ENCODE peak calls at places on chromosomes 7 and 10, in ten cellular contexts. U is coronary artery; F is cardiac muscle cell; W is gastrocnemius medialis; V is body of pancreas; X is AG10803; L is pancreas; M is activated CD8-positive, alpha-beta T cell treated with anti-CD3 and anti-CD28 coated beads for 36 hours; E is lower leg skin; S is neural crest cell. Q is an unnamed sample.

GRCh38 chr7:94391716-94392390 is 2.8 kb upstream of the COL1A2 start:
- DNase-seq in L (no peak), U (no peak), E (no peak), S (no peak), V (peak), M (peak), X (peak), F (peak), W (no peak), Q (no peak)

GRCh38 chr10:131402771-131403723 is 91.5 kb upstream of the TCERG1L start:
- DNase-seq in L (no peak), X (no peak), V (no peak), F (no peak), S (no peak), E (no peak), M (no peak), U (no peak), W (no peak), Q (no peak)

GRCh38 chr10:26242752-26243151 is 26.2 kb downstream of the GAD2 start:
- DNase-seq in L (no peak), F (no peak), W (no peak), S (no peak), V (no peak), M (no peak), X (no peak), E (no peak), U (no peak), Q (no peak)

GRCh38 chr10:51314079-51314835 is 240.0 kb downstream of the PRKG1 start:
- DNase-seq in M (no peak), F (no peak), V (no peak), L (no peak), U (no peak), E (no peak), X (peak), W (no peak), S (no peak), Q (no peak)

GRCh38 chr10:133481086-133481643 is 27.4 kb downstream of the SCART1 start:
- DNase-seq in V (no peak), F (no peak), L (no peak), W (no peak), U (no peak), E (no peak), S (no peak), X (no peak), M (no peak), Q (no peak)

GRCh38 chr7:32869716-32870115 is 21.8 kb downstream of the KBTBD2 start:
- DNase-seq in E (no peak), X (no peak), F (no peak), M (no peak), S (no peak), L (no peak), W (no peak), V (no peak), U (no peak), Q (no peak)

GRCh38 chr7:70710651-70711050 is 421.3 kb upstream of the GALNT17 start:
- DNase-seq in L (no peak), S (no peak), F (no peak), V (no peak), W (no peak), E (no peak), X (no peak), M (no peak), U (no peak), Q (no peak)

GRCh38 chr7:98719396-98719795 is 102.3 kb downstream of the NPTX2 start:
- DNase-seq in V (no peak), L (no peak), F (no peak), U (no peak), S (no peak), M (no peak), E (no peak), W (no peak), X (no peak), Q (no peak)

GRCh38 chr7:106870983-106871410 is 5.9 kb downstream of the PIK3CG start:
- DNase-seq in F (peak), L (no peak), V (no peak), S (no peak), W (no peak), E (no peak), X (peak), M (no peak), U (no peak), Q (no peak)

GRCh38 chr10:109678857-109679256 is 244.5 kb downstream of the XPNPEP1 start:
- DNase-seq in M (no peak), S (no peak), V (no peak), W (no peak), E (no peak), L (no peak), X (no peak), F (no peak), U (no peak), Q (no peak)

GRCh38 chr10:113131611-113132330 is 181.7 kb downstream of the TCF7L2 start:
- DNase-seq in L (no peak), X (peak), V (no peak), E (no peak), U (no peak), F (peak), W (peak), M (no peak), S (no peak), Q (no peak)

GRCh38 chr7:152574892-152575511 is 100.9 kb downstream of the XRCC2 start:
- DNase-seq in W (no peak), F (no peak), M (no peak), S (no peak), E (no peak), X (no peak), L (no peak), U (no peak), V (no peak), Q (no peak)

GRCh38 chr10:103449208-103450144 is 2.7 kb downstream of the CALHM2 start:
- DNase-seq in X (no peak), L (peak), E (no peak), U (no peak), M (no peak), F (no peak), W (no peak), V (no peak), S (no peak), Q (no peak)

GRCh38 chr10:79073784-79074432 is 5.1 kb downstream of the ZMIZ1 start:
- DNase-seq in U (no peak), W (no peak), L (peak), F (peak), X (peak), E (no peak), M (no peak), V (peak), S (no peak), Q (no peak)

GRCh38 chr7:14013880-14014279 is 24.4 kb upstream of the ETV1 start:
- DNase-seq in S (no peak), V (no peak), X (no peak), W (no peak), U (no peak), E (no peak), F (no peak), L (no peak), M (no peak), Q (no peak)

GRCh38 chr7:900331-901040 is 24.1 kb downstream of the GET4 start:
- DNase-seq in X (no peak), M (no peak), W (no peak), E (no peak), S (no peak), U (no peak), V (no peak), F (no peak), L (peak), Q (no peak)

GRCh38 chr10:52951819-52952218 is 179.2 kb upstream of the MBL2 start:
- DNase-seq in X (no peak), W (no peak), M (peak), E (no peak), U (no peak), V (peak), S (peak), L (no peak), F (peak), Q (no peak)

GRCh38 chr10:132429281-132430230 is 32.6 kb downstream of the PWWP2B start:
- DNase-seq in F (no peak), V (no peak), S (no peak), E (no peak), M (no peak), W (no peak), U (no peak), L (peak), X (no peak), Q (no peak)

GRCh38 chr7:24409429-24410024 is 125.5 kb downstream of the NPY start:
- DNase-seq in W (no peak), X (no peak), E (no peak), F (no peak), V (no peak), U (no peak), M (no peak), S (no peak), L (no peak), Q (no peak)

GRCh38 chr7:37901890-37902524 is 14.6 kb downstream of the SFRP4 start:
- DNase-seq in S (no peak), X (peak), L (no peak), W (no peak), U (no peak), E (no peak), M (no peak), F (peak), V (no peak), Q (no peak)

GRCh38 chr10:77710759-77711682 is 73.4 kb upstream of the KCNMA1 start:
- DNase-seq in S (peak), L (peak), M (peak), E (peak), X (peak), F (peak), U (no peak), V (peak), W (peak), Q (peak)

GRCh38 chr10:72164617-72165016 is 51.2 kb upstream of the ANAPC16 start:
- DNase-seq in V (no peak), W (no peak), F (no peak), U (no peak), M (no peak), X (peak), L (no peak), E (no peak), S (no peak), Q (no peak)
- TF ChIP-seq CTCF in V (no peak), W (no peak), F (no peak), U (no peak), M (peak), X (no peak), L (no peak), E (no peak), S (no peak), Q (no peak)

DNA sequence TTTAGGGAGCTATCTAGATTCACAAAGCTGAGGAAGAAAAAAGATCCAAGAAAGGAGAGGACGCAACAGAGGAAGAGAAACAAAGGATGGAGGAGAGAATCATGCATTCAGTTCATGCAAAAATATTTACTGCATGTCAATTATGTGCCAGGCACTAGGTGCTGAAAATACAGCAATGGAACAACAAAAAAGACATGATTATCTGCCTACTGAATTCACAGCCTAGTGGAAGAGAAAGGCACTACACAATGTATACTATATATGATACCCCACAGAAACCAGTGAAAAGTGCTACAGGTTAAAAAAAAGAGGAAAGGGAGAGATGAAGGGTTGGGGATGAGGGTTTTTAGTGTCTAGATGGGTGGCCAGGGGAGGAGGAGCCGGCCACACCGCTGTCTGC is 520.4 kb upstream of the CELF2 start:
- DNase-seq in U (no peak), X (no peak), F (no peak), L (no peak), M (no peak), E (no peak), S (no peak), V (no peak), W (no peak), Q (no peak)
- TF ChIP-seq CTCF in U (no peak), X (no peak), F (no peak), L (no peak), M (no peak), E (no peak), S (peak), V (no peak), W (no peak), Q (no peak)

DNA sequence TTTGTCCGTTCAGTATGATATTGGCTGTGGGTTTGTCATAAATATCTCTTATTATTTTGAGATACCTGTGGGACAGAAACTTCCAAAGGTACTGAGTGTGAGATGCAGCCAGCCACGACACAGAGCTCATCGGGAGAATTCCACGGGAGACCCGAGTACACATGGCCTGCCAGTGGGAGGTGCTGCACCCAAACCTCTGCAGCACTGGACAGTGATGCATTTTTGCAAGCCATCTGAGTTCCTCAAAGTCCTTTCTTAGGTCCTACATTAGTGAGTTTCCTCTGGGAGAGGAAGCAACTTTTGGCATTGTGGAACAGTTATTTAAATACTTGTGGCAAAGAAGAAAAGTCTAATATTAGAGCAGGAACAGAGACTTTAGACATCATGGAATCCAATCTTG is 77.5 kb downstream of the ARID5B start:
- DNase-seq in S (no peak), X (no peak), E (no peak), F (no peak), W (no peak), L (no peak), V (no peak), U (no peak), M (no peak), Q (no peak)
- TF ChIP-seq CTCF in S (no peak), X (no peak), E (no peak), F (no peak), W (no peak), L (no peak), V (no peak), U (no peak), M (no peak), Q (no peak)

DNA sequence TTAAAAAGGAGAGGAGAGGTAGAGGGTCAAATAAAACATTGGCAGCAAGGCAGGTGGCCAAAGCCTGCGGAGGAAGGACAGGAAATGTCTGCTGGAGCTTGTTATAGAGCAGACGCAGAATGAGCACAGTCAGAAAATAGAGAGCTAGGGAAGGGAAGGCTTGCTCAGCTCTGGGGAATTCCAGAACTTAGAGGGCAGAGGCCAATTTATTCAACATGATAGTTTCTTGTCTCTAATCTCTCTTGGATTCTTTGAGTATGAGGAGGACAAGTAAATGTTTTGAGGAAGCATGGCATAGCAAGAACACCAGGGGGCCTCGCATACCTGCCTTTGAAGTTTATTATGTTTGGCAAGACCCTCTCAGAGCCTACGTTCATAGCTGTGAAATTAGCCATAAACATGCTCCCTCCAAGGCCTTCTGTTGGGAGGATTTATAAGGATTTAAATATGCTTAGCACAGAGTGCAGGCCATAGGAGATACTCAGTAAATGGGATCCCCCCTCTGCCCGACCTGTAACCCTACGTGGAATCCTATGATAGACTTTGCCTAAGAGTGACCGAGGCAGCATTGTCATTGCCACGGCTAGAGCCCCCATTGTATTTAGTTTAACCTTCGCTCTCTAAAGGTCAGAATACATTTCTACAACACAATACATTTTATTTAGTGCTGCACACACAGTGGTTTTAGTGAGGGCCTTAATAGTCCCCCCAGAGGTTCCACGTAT is 293.9 kb downstream of the CCDC3 start:
- DNase-seq in L (no peak), M (peak), F (peak), E (no peak), W (no peak), S (peak), U (no peak), X (peak), V (peak), Q (no peak)
- TF ChIP-seq CTCF in L (no peak), M (peak), F (peak), E (no peak), W (peak), S (peak), U (no peak), X (peak), V (peak), Q (peak)

GRCh38 chr10:21363087-21363752 is 162.3 kb downstream of the SKIDA1 start:
- DNase-seq in U (no peak), F (no peak), X (no peak), M (no peak), L (no peak), W (no peak), E (no peak), V (no peak), S (no peak), Q (no peak)

GRCh38 chr10:21368728-21369425 is 156.6 kb downstream of the SKIDA1 start:
- DNase-seq in E (no peak), F (peak), U (no peak), V (no peak), S (no peak), M (no peak), X (no peak), L (no peak), W (no peak), Q (no peak)

GRCh38 chr10:21363753-21364104 is 161.8 kb downstream of the SKIDA1 start:
- DNase-seq in U (no peak), W (no peak), E (no peak), V (no peak), M (no peak), X (no peak), L (no peak), S (no peak), F (no peak), Q (no peak)

GRCh38 chr10:21368022-21368582 is 157.4 kb downstream of the SKIDA1 start:
- DNase-seq in L (no peak), M (no peak), F (no peak), X (no peak), V (no peak), E (no peak), S (no peak), W (no peak), U (no peak), Q (no peak)

GRCh38 chr10:21364196-21365114 is 161.0 kb downstream of the SKIDA1 start:
- DNase-seq in U (no peak), W (no peak), M (no peak), S (peak), E (no peak), F (peak), V (no peak), L (no peak), X (peak), Q (no peak)
- TF ChIP-seq CTCF in U (no peak), W (no peak), M (no peak), S (no peak), E (no peak), F (no peak), V (no peak), L (no peak), X (no peak), Q (no peak)

DNA sequence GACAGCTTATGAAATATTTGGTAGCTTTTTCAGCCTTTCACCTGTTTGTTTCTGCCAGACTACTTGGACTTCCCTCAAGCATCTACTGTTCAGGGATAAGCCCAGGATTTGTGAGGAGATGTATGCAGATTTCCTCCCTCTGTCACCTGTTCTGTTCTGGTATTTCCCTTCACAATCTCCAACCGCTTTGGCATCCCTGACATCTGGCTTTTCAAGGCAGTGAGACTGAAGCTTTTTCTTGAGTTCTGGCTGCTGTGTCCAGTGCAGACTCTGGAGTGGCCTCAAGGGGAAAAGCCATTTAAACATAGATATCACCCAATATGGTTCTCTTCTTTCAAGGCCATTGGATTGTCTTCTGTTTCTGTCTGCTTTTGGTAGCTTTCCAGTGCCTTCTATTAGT is 369.7 kb downstream of the LRMDA start:
- DNase-seq in F (no peak), W (no peak), U (no peak), X (no peak), E (no peak), L (no peak), V (peak), S (no peak), M (no peak), Q (no peak)
- TF ChIP-seq CTCF in F (no peak), W (no peak), U (no peak), X (no peak), E (no peak), L (no peak), V (no peak), S (no peak), M (no peak), Q (no peak)